ENCODE peak calls at places on chromosome 12, in eight cellular contexts. M is adipocyte, G is DND-41, J is foreskin fibroblast, W is fibroblast of lung, N is NT2/D1, U is cardiac fibroblast, C is choroid plexus epithelial cell. Z is an unnamed sample.

GRCh38 chr12:34394211-34395055 is 372.1 kb downstream of the ALG10 start:
- DNase-seq in M (no peak), G (no peak), J (no peak), W (no peak), N (no peak), U (no peak), C (no peak), Z (no peak)

GRCh38 chr12:15677696-15678095 is 111.5 kb downstream of the EPS8 start:
- DNase-seq in M (no peak), G (no peak), J (no peak), W (no peak), N (no peak), U (no peak), C (no peak), Z (no peak)

GRCh38 chr12:78128236-78128635 is 297.5 kb downstream of the NAV3 start:
- DNase-seq in M (no peak), G (no peak), J (no peak), W (no peak), N (no peak), U (no peak), C (no peak), Z (no peak)

GRCh38 chr12:30882706-30883105 is 43.8 kb upstream of the TSPAN11 start:
- DNase-seq in M (no peak), G (no peak), J (peak; percentile 14), W (peak; percentile 12), N (no peak), U (no peak), C (peak; percentile 37), Z (peak; percentile 4)

GRCh38 chr12:21818627-21819026 is 44.1 kb upstream of the KCNJ8 start:
- DNase-seq in M (peak; percentile 83), G (no peak), J (peak; percentile 44), W (peak; percentile 84), N (no peak), U (peak; percentile 80), C (peak; percentile 78), Z (peak; percentile 91)

GRCh38 chr12:101939856-101940265 is 62.5 kb downstream of the DRAM1 start:
- DNase-seq in M (peak; percentile 94), G (peak; percentile 58), J (peak; percentile 89), W (peak; percentile 84), N (peak; percentile 68), U (peak; percentile 85), C (peak; percentile 94), Z (peak; percentile 94)

GRCh38 chr12:108681317-108681716 is 47.6 kb upstream of the SELPLG start:
- DNase-seq in M (no peak), G (no peak), J (no peak), W (no peak), N (no peak), U (no peak), C (no peak), Z (no peak)

GRCh38 chr12:57738661-57739237 is at the start of gene AGAP2:
- DNase-seq in M (no peak), G (no peak), J (no peak), W (no peak), N (no peak), U (no peak), C (no peak), Z (no peak)

GRCh38 chr12:47935196-47935595 is 28.2 kb upstream of the TMEM106C start:
- DNase-seq in M (peak; percentile 83), G (no peak), J (peak; percentile 95), W (peak; percentile 87), N (no peak), U (peak; percentile 48), C (peak; percentile 89), Z (peak; percentile 82)

GRCh38 chr12:51533799-51534198 is 57.2 kb upstream of the SCN8A start:
- DNase-seq in M (no peak), G (no peak), J (peak; percentile 28), W (peak; percentile 36), N (no peak), U (peak; percentile 37), C (peak; percentile 16), Z (peak; percentile 19)

GRCh38 chr12:6962285-6963015 is 8.0 kb downstream of the PHB2 start:
- DNase-seq in M (no peak), G (no peak), J (no peak), W (no peak), N (no peak), U (no peak), C (no peak), Z (no peak)

GRCh38 chr12:18246057-18246456 is 15.3 kb upstream of the PIK3C2G start:
- DNase-seq in M (no peak), G (no peak), J (peak; percentile 35), W (no peak), N (peak; percentile 28), U (no peak), C (no peak), Z (no peak)

GRCh38 chr12:46219892-46220655 is 48.8 kb downstream of the SLC38A1 start:
- DNase-seq in M (peak; percentile 74), G (peak; percentile 59), J (peak; percentile 82), W (peak; percentile 48), N (no peak), U (peak; percentile 93), C (peak; percentile 81), Z (peak; percentile 94)

GRCh38 chr12:47155457-47156166 is 75.9 kb upstream of the AMIGO2 start:
- DNase-seq in M (peak; percentile 45), G (no peak), J (no peak), W (peak; percentile 25), N (no peak), U (peak; percentile 66), C (no peak), Z (peak; percentile 77)

GRCh38 chr12:107405436-107405835 is 280.2 kb upstream of the PWP1 start:
- DNase-seq in M (no peak), G (no peak), J (no peak), W (no peak), N (no peak), U (no peak), C (no peak), Z (no peak)

GRCh38 chr12:121452356-121453021 is 52.6 kb downstream of the RNF34 start:
- DNase-seq in M (no peak), G (no peak), J (no peak), W (no peak), N (no peak), U (no peak), C (no peak), Z (no peak)

GRCh38 chr12:46450279-46450748 is 77.7 kb upstream of the SLC38A2 start:
- DNase-seq in M (no peak), G (no peak), J (no peak), W (no peak), N (no peak), U (peak; percentile 51), C (no peak), Z (no peak)

GRCh38 chr12:16884819-16885218 is 278.9 kb upstream of the LMO3 start:
- DNase-seq in M (no peak), G (no peak), J (no peak), W (no peak), N (no peak), U (no peak), C (no peak), Z (no peak)

GRCh38 chr12:10771132-10771733 is 31.2 kb downstream of the TAS2R7 start:
- DNase-seq in M (peak; percentile 77), G (no peak), J (peak; percentile 61), W (peak; percentile 66), N (peak; percentile 36), U (peak; percentile 69), C (peak; percentile 73), Z (peak; percentile 71)

GRCh38 chr12:109120095-109120494 is 3.7 kb downstream of the ACACB start:
- DNase-seq in M (no peak), G (no peak), J (no peak), W (no peak), N (no peak), U (no peak), C (no peak), Z (no peak)

GRCh38 chr12:110639336-110640178 is 25.6 kb downstream of the TCTN1 start:
- DNase-seq in M (peak; percentile 71), G (no peak), J (peak; percentile 68), W (peak; percentile 79), N (no peak), U (peak; percentile 80), C (peak; percentile 83), Z (peak; percentile 75)

GRCh38 chr12:78402366-78403134 is 462.0 kb upstream of the SYT1 start:
- DNase-seq in M (no peak), G (no peak), J (peak; percentile 13), W (no peak), N (no peak), U (no peak), C (peak; percentile 6), Z (no peak)

GRCh38 chr12:116880213-116880816 is 926 bp downstream of the HRK start:
- DNase-seq in M (peak; percentile 14), G (no peak), J (peak; percentile 30), W (peak; percentile 29), N (no peak), U (peak; percentile 58), C (no peak), Z (peak; percentile 27)
- H3K4me3 ChIP-seq in M (peak overlapping the region; percentile 50), G (no peak overlapping the region), J (no peak overlapping the region), W (no peak overlapping the region), N (peak overlapping the region; percentile 55), U (no peak overlapping the region), C (no peak overlapping the region), Z (no peak overlapping the region)

GRCh38 chr12:91178139-91178561 is 4.5 kb downstream of the DCN start:
- DNase-seq in M (peak; percentile 71), G (no peak), J (peak; percentile 63), W (peak; percentile 79), N (no peak), U (peak; percentile 77), C (peak; percentile 73), Z (peak; percentile 76)
- H3K4me3 ChIP-seq in M (peak overlapping the region; percentile 82), G (no peak overlapping the region), J (peak overlapping the region; percentile 79), W (peak overlapping the region; percentile 50), N (no peak overlapping the region), U (peak overlapping the region; percentile 43), C (peak overlapping the region; percentile 64), Z (peak overlapping the region; percentile 72)

GRCh38 chr12:12032260-12032761 is 38.4 kb upstream of the BCL2L14 start:
- DNase-seq in M (no peak), G (no peak), J (no peak), W (no peak), N (no peak), U (no peak), C (no peak), Z (no peak)
- H3K4me3 ChIP-seq in M (peak overlapping the region; percentile 81), G (no peak overlapping the region), J (no peak overlapping the region), W (no peak overlapping the region), N (no peak overlapping the region), U (no peak overlapping the region), C (no peak overlapping the region), Z (no peak overlapping the region)

DNA sequence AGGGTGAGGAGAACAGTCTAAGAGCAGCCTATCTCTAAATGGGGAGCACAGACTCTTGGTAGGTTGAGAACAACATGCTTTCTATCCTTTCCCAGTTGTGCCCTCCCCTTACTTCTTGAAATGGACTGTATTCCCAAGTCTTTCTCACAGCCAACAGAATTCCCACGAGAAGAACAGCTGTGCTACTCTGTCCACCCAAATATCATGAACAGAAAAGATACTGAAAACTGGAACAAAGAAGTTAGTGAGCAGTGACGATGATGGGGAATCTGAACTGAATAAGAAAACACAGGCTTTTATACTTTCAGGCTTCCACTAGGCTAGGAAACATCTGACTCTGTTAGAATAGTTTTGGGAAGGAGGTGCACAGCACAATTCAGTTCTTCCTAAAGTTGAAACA is 3.4 kb downstream of the NACA start:
- DNase-seq in M (no peak), G (no peak), J (no peak), W (no peak), N (no peak), U (no peak), C (no peak), Z (no peak)
- H3K4me3 ChIP-seq in M (peak overlapping the region; percentile 98), G (no peak overlapping the region), J (no peak overlapping the region), W (no peak overlapping the region), N (peak overlapping the region; percentile 13), U (no peak overlapping the region), C (no peak overlapping the region), Z (no peak overlapping the region)

GRCh38 chr12:114735011-114735410 is 51.0 kb upstream of the TBX3 start:
- DNase-seq in M (no peak), G (no peak), J (no peak), W (no peak), N (peak; percentile 52), U (no peak), C (no peak), Z (no peak)
- H3K4me3 ChIP-seq in M (no peak overlapping the region), G (no peak overlapping the region), J (no peak overlapping the region), W (no peak overlapping the region), N (peak overlapping the region; percentile 44), U (no peak overlapping the region), C (no peak overlapping the region), Z (no peak overlapping the region)

Z was measured in fibroblast of the aortic adventitia.